ENCODE peak calls at places on chromosomes 13 and 19, in four cellular contexts. J is cerebellar cortex; M is naive thymus-derived CD8-positive, alpha-beta T cell; A is hypothalamus. I is an unnamed sample.

GRCh38 chr13:84255226-84255625 is 373.0 kb upstream of the SLITRK1 start:
- DNase-seq in J (no peak), M (no peak), A (no peak), I (no peak)

GRCh38 chr19:16033721-16034120 is 42.6 kb upstream of the TPM4 start:
- DNase-seq in J (no peak), A (no peak), M (no peak), I (no peak)

GRCh38 chr19:15313649-15314279 is 18.6 kb downstream of the BRD4 start:
- DNase-seq in M (no peak), J (no peak), A (no peak), I (no peak)

GRCh38 chr13:113090415-113090770 is 15.2 kb upstream of the F7 start:
- DNase-seq in M (no peak), A (no peak), J (no peak), I (no peak)

GRCh38 chr19:46626441-46626840 is 1.6 kb upstream of the PTGIR start:
- DNase-seq in M (no peak), J (no peak), A (no peak), I (no peak)

GRCh38 chr13:30615851-30616311 is 1.8 kb upstream of the USPL1 start:
- DNase-seq in M (peak), J (peak), A (no peak), I (no peak)

GRCh38 chr13:75088915-75089314 is 393.1 kb downstream of the TBC1D4 start:
- DNase-seq in M (no peak), A (no peak), J (no peak), I (no peak)

GRCh38 chr13:51380269-51380668 is 40.8 kb downstream of the SERPINE3 start:
- DNase-seq in M (no peak), A (no peak), J (no peak), I (no peak)

GRCh38 chr13:82654851-82655517 is 1227.3 kb downstream of the SLITRK1 start:
- DNase-seq in A (no peak), M (no peak), J (no peak), I (no peak)

GRCh38 chr13:48318014-48318713 is 14.6 kb downstream of the RB1 start:
- DNase-seq in J (no peak), M (no peak), A (no peak), I (no peak)

GRCh38 chr19:7534531-7534980 is 961 bp upstream of the PNPLA6 start:
- DNase-seq in M (no peak), J (peak), A (peak), I (peak)

GRCh38 chr19:39196860-39197562 is at the start of gene NCCRP1:
- DNase-seq in J (no peak), A (no peak), M (no peak), I (no peak)

GRCh38 chr19:45781282-45782161 is 768 bp downstream of the DMPK start:
- DNase-seq in J (no peak), A (no peak), M (no peak), I (no peak)

GRCh38 chr19:4206818-4207484 is 22.4 kb upstream of the EBI3 start:
- DNase-seq in J (no peak), A (no peak), M (no peak), I (no peak)

GRCh38 chr13:44680746-44681355 is 104.7 kb upstream of the TSC22D1 start:
- DNase-seq in A (no peak), J (no peak), M (no peak), I (no peak)

GRCh38 chr19:4586245-4586644 is 26.8 kb upstream of the SEMA6B start:
- DNase-seq in M (no peak), J (no peak), A (no peak), I (no peak)

GRCh38 chr19:7442423-7442822 is 46.4 kb downstream of the PEX11G start:
- DNase-seq in M (no peak), J (no peak), A (no peak), I (no peak)

GRCh38 chr13:32804673-32805260 is 211.5 kb upstream of the KL start:
- DNase-seq in A (no peak), M (no peak), J (no peak), I (no peak)

GRCh38 chr13:103948477-103948876 is 882.3 kb upstream of the SLC10A2 start:
- DNase-seq in A (no peak), M (no peak), J (no peak), I (no peak)

GRCh38 chr19:695350-695949 is at the start of gene PRSS57:
- DNase-seq in J (no peak), M (no peak), A (no peak), I (no peak)

GRCh38 chr13:110712081-110712848 is 1.2 kb upstream of the ING1 start:
- DNase-seq in M (no peak), A (peak), J (peak), I (peak)

GRCh38 chr13:45416521-45417125 is 1.6 kb downstream of the SLC25A30 start:
- DNase-seq in J (no peak), A (no peak), M (no peak), I (no peak)

GRCh38 chr19:29393915-29394460 is 131.8 kb upstream of the VSTM2B start:
- DNase-seq in J (no peak), M (no peak), A (no peak), I (no peak)

GRCh38 chr13:21113851-21114306 is 52.5 kb upstream of the LATS2 start:
- DNase-seq in J (no peak), A (no peak), M (no peak), I (no peak)

GRCh38 chr19:33740811-33741396 is 55.8 kb upstream of the KCTD15 start:
- DNase-seq in A (no peak), M (peak), J (no peak), I (peak)

GRCh38 chr13:62418872-62419271 is 1003.2 kb upstream of the PCDH20 start:
- DNase-seq in A (no peak), M (no peak), J (no peak), I (no peak)

GRCh38 chr19:29328586-29328985 is 115.6 kb upstream of the UQCRFS1 start:
- DNase-seq in A (no peak), J (no peak), M (no peak), I (no peak)

GRCh38 chr13:43316997-43317396 is 293.6 kb downstream of the DNAJC15 start:
- DNase-seq in A (no peak), J (no peak), M (no peak), I (no peak)

GRCh38 chr13:111116830-111117229 is 1.7 kb downstream of the ARHGEF7 start:
- DNase-seq in J (no peak), M (no peak), A (no peak), I (no peak)

GRCh38 chr13:113034451-113035208 is 65.6 kb downstream of the MCF2L start:
- DNase-seq in A (peak), M (no peak), J (peak), I (no peak)

GRCh38 chr19:2724148-2724557 is 3.0 kb upstream of the DIRAS1 start:
- DNase-seq in A (no peak), J (no peak), M (no peak), I (no peak)

GRCh38 chr19:46351241-46352041 is 4.6 kb downstream of the PPP5C start:
- DNase-seq in A (no peak), M (peak), J (no peak), I (no peak)

GRCh38 chr13:111411186-111411858 is 90.9 kb downstream of the TEX29 start:
- DNase-seq in J (peak), M (no peak), A (no peak), I (no peak)

GRCh38 chr13:75636339-75637095 is 387 bp downstream of the LMO7 start:
- DNase-seq in M (peak), A (no peak), J (no peak), I (peak)

I was measured in Caco-2.